ENCODE peak calls at places on chromosomes 3 and 15, in eight cellular contexts. C is activated CD8-positive, alpha-beta memory T cell treated with anti-CD3 and anti-CD28 coated beads for 4 hours; W is RPMI7951; D is stimulated activated CD4-positive, alpha-beta T cell treated with anti-CD3 and anti-CD28 coated beads, Interleukin-12 subunit alpha, Interleukin-12 subunit beta, amount 100 ng/mL, for 48 hours; G is hypothalamus; Q is activated CD8-positive, alpha-beta T cell treated with anti-CD3 and anti-CD28 coated beads for 36 hours; O is mesothelial cell of epicardium; Y is NCI-H1092 treated with DMSO at 0.1 percent for 48 hours. Z is an unnamed sample.

GRCh38 chr3:159929181-159929893 is 59.3 kb upstream of the IL12A start:
- DNase-seq in C (no peak), W (peak), D (no peak), G (no peak), Q (no peak), O (no peak), Y (no peak), Z (no peak)

GRCh38 chr3:167901087-167901486 is 165.6 kb downstream of the SERPINI1 start:
- DNase-seq in C (no peak), W (no peak), D (no peak), G (no peak), Q (no peak), O (no peak), Y (no peak), Z (no peak)

GRCh38 chr3:182544542-182544941 is 248.8 kb upstream of the ATP11B start:
- DNase-seq in C (no peak), W (no peak), D (no peak), G (no peak), Q (no peak), O (no peak), Y (no peak), Z (no peak)

GRCh38 chr3:150203273-150203672 is 204.8 kb upstream of the TSC22D2 start:
- DNase-seq in C (no peak), W (no peak), D (no peak), G (no peak), Q (no peak), O (no peak), Y (no peak), Z (no peak)

GRCh38 chr3:5019411-5020261 is 40.4 kb downstream of the BHLHE40 start:
- DNase-seq in C (peak), W (no peak), D (peak), G (no peak), Q (peak), O (no peak), Y (no peak), Z (peak)

GRCh38 chr15:60660290-60661051 is 181.5 kb upstream of the ICE2 start:
- DNase-seq in C (no peak), W (peak), D (no peak), G (no peak), Q (no peak), O (no peak), Y (no peak), Z (no peak)

GRCh38 chr15:72315706-72316370 is 4.1 kb downstream of the CELF6 start:
- DNase-seq in C (no peak), W (peak), D (no peak), G (no peak), Q (no peak), O (peak), Y (peak), Z (no peak)

GRCh38 chr3:99071096-99071495 is 169.6 kb upstream of the DCBLD2 start:
- DNase-seq in C (no peak), W (no peak), D (no peak), G (peak), Q (no peak), O (no peak), Y (no peak), Z (no peak)

GRCh38 chr3:122260206-122260605 is 64.8 kb upstream of the CSTA start:
- DNase-seq in C (no peak), W (no peak), D (no peak), G (no peak), Q (no peak), O (no peak), Y (no peak), Z (no peak)

GRCh38 chr3:101036213-101036618 is 43.0 kb upstream of the ABI3BP start:
- DNase-seq in C (no peak), W (peak), D (no peak), G (no peak), Q (no peak), O (peak), Y (no peak), Z (no peak)

GRCh38 chr15:29942548-29942947 is 120.3 kb upstream of the TJP1 start:
- DNase-seq in C (no peak), W (no peak), D (no peak), G (no peak), Q (no peak), O (no peak), Y (no peak), Z (no peak)

GRCh38 chr3:97917813-97918536 is 54.3 kb downstream of the RIOX2 start:
- DNase-seq in C (no peak), W (no peak), D (no peak), G (no peak), Q (no peak), O (no peak), Y (no peak), Z (no peak)

GRCh38 chr15:40928975-40929729 is at the start of gene DLL4:
- DNase-seq in C (no peak), W (peak), D (no peak), G (no peak), Q (peak), O (no peak), Y (peak), Z (no peak)

GRCh38 chr15:101266787-101267186 is 10.5 kb downstream of the SELENOS start:
- DNase-seq in C (no peak), W (no peak), D (no peak), G (no peak), Q (no peak), O (peak), Y (no peak), Z (no peak)

GRCh38 chr3:115790759-115791158 is 167.4 kb downstream of the GAP43 start:
- DNase-seq in C (peak), W (peak), D (peak), G (no peak), Q (peak), O (no peak), Y (no peak), Z (peak)

GRCh38 chr3:84958495-84959469 is at the start of gene CADM2:
- DNase-seq in C (peak), W (peak), D (peak), G (peak), Q (peak), O (peak), Y (peak), Z (peak)

GRCh38 chr15:79644091-79644490 is 212.0 kb downstream of the MINAR1 start:
- DNase-seq in C (no peak), W (peak), D (peak), G (no peak), Q (peak), O (no peak), Y (no peak), Z (no peak)

GRCh38 chr15:60737217-60737616 is 258.3 kb upstream of the ICE2 start:
- DNase-seq in C (no peak), W (no peak), D (no peak), G (no peak), Q (no peak), O (no peak), Y (no peak), Z (no peak)

GRCh38 chr3:99768808-99769501 is 48.7 kb upstream of the CMSS1 start:
- DNase-seq in C (no peak), W (no peak), D (no peak), G (no peak), Q (no peak), O (no peak), Y (no peak), Z (no peak)

GRCh38 chr15:28094732-28095521 is 4.2 kb downstream of the OCA2 start:
- DNase-seq in C (no peak), W (no peak), D (no peak), G (no peak), Q (peak), O (no peak), Y (peak), Z (no peak)

GRCh38 chr3:193665370-193665989 is 72.5 kb downstream of the OPA1 start:
- DNase-seq in C (no peak), W (peak), D (no peak), G (no peak), Q (no peak), O (no peak), Y (peak), Z (no peak)

GRCh38 chr3:157247391-157247790 is 87.4 kb upstream of the CCNL1 start:
- DNase-seq in C (no peak), W (no peak), D (no peak), G (no peak), Q (no peak), O (no peak), Y (no peak), Z (no peak)

GRCh38 chr15:39205081-39205480 is 375.8 kb upstream of the THBS1 start:
- DNase-seq in C (no peak), W (no peak), D (no peak), G (no peak), Q (no peak), O (no peak), Y (no peak), Z (no peak)

GRCh38 chr3:100316656-100317069 is 17.9 kb upstream of the NIT2 start:
- DNase-seq in C (no peak), W (peak), D (no peak), G (no peak), Q (peak), O (no peak), Y (no peak), Z (no peak)

GRCh38 chr3:113719294-113719693 is 22.9 kb upstream of the USF3 start:
- DNase-seq in C (no peak), W (no peak), D (no peak), G (no peak), Q (no peak), O (no peak), Y (no peak), Z (no peak)